ENCODE peak calls at places on chromosomes 5 and 9, in eight cellular contexts. C, O, S, Q, Z, V, U and P are unnamed samples.

GRCh38 chr9:15246688-15247087 is 60.3 kb downstream of the TTC39B start:
- DNase-seq in C (no peak), O (no peak), S (no peak), Q (no peak), Z (no peak), V (no peak), U (no peak), P (no peak)

GRCh38 chr5:34699155-34700077 is 43.3 kb downstream of the RAI14 start:
- DNase-seq in C (no peak), O (no peak), S (no peak), Q (no peak), Z (peak), V (no peak), U (no peak), P (no peak)

GRCh38 chr9:127346584-127346983 is 50.4 kb upstream of the SLC2A8 start:
- DNase-seq in C (no peak), O (no peak), S (no peak), Q (no peak), Z (no peak), V (no peak), U (no peak), P (no peak)

GRCh38 chr5:126793097-126793496 is 16.2 kb downstream of the LMNB1 start:
- DNase-seq in C (no peak), O (no peak), S (no peak), Q (no peak), Z (no peak), V (no peak), U (no peak), P (no peak)

GRCh38 chr9:93198839-93199625 is 15.1 kb downstream of the WNK2 start:
- DNase-seq in C (no peak), O (no peak), S (no peak), Q (no peak), Z (no peak), V (no peak), U (peak), P (no peak)

GRCh38 chr5:72194846-72195245 is 87.6 kb downstream of the MAP1B start:
- DNase-seq in C (no peak), O (no peak), S (no peak), Q (no peak), Z (no peak), V (no peak), U (no peak), P (no peak)

GRCh38 chr5:92401492-92401891 is 1018.4 kb upstream of the ARRDC3 start:
- DNase-seq in C (no peak), O (no peak), S (no peak), Q (no peak), Z (peak), V (no peak), U (no peak), P (no peak)

GRCh38 chr5:160188151-160188967 is 40.9 kb upstream of the FABP6 start:
- DNase-seq in C (no peak), O (peak), S (no peak), Q (no peak), Z (peak), V (no peak), U (peak), P (no peak)

GRCh38 chr5:133420440-133421301 is 191.7 kb downstream of the FSTL4 start:
- DNase-seq in C (no peak), O (no peak), S (no peak), Q (no peak), Z (no peak), V (no peak), U (no peak), P (no peak)

GRCh38 chr5:179805070-179805528 is 1.6 kb downstream of the MGAT4B start:
- DNase-seq in C (no peak), O (no peak), S (no peak), Q (no peak), Z (no peak), V (no peak), U (no peak), P (no peak)

GRCh38 chr9:86637515-86637914 is 283.3 kb upstream of the TUT7 start:
- DNase-seq in C (no peak), O (peak), S (no peak), Q (no peak), Z (peak), V (no peak), U (no peak), P (no peak)

GRCh38 chr5:111252799-111253564 is 28.8 kb downstream of the CAMK4 start:
- DNase-seq in C (no peak), O (no peak), S (no peak), Q (no peak), Z (no peak), V (no peak), U (no peak), P (no peak)